ENCODE peak calls at places on chromosomes 13 and 19, in six cellular contexts. R is stimulated activated CD4-positive, alpha-beta T cell treated with anti-CD3 and anti-CD28 coated beads, TNF-alpha, amount 100 ng/mL, for 48 hours; S is Ammon's horn; K is GM10248; T is activated CD4-positive, alpha-beta memory T cell treated with anti-CD3 and anti-CD28 coated beads for 36 hours; D is NCI-H1417. F is an unnamed sample.

GRCh38 chr19:33134571-33135041 is 2.7 kb downstream of the WDR88 start:
- DNase-seq in R (peak; percentile 74), S (no peak), K (peak; percentile 69), T (peak; percentile 76), D (no peak), F (no peak)

GRCh38 chr13:93716623-93717022 is 490.0 kb downstream of the GPC6 start:
- DNase-seq in R (no peak), S (no peak), K (no peak), T (no peak), D (no peak), F (no peak)

GRCh38 chr19:38647966-38648788 is 728 bp downstream of the ACTN4 start:
- DNase-seq in R (no peak), S (no peak), K (no peak), T (no peak), D (no peak), F (no peak)

GRCh38 chr19:41988947-41989346 is 5.1 kb downstream of the ATP1A3 start:
- DNase-seq in R (no peak), S (no peak), K (no peak), T (no peak), D (no peak), F (no peak)

GRCh38 chr19:1401138-1401888 is at the start of gene GAMT:
- DNase-seq in R (peak; percentile 64), S (no peak), K (peak; percentile 88), T (peak; percentile 61), D (peak; percentile 71), F (no peak)

GRCh38 chr13:46168341-46168740 is 13.6 kb downstream of the LCP1 start:
- DNase-seq in R (no peak), S (no peak), K (no peak), T (peak; percentile 83), D (no peak), F (no peak)

GRCh38 chr19:47652285-47652684 is 43.4 kb downstream of the BICRA start:
- DNase-seq in R (no peak), S (no peak), K (no peak), T (no peak), D (no peak), F (no peak)

GRCh38 chr13:44340508-44340907 is 33.1 kb upstream of the SERP2 start:
- DNase-seq in R (no peak), S (no peak), K (no peak), T (no peak), D (no peak), F (no peak)

GRCh38 chr19:48354332-48354992 is 9.3 kb downstream of the TMEM143 start:
- DNase-seq in R (no peak), S (no peak), K (no peak), T (no peak), D (no peak), F (peak; percentile 26)

GRCh38 chr19:14916848-14917247 is 24.4 kb upstream of the OR7C2 start:
- DNase-seq in R (no peak), S (no peak), K (no peak), T (no peak), D (no peak), F (no peak)

GRCh38 chr19:33302974-33303790 is 848 bp upstream of the CEBPA start:
- DNase-seq in R (no peak), S (peak; percentile 6), K (no peak), T (peak; percentile 18), D (peak; percentile 10), F (peak; percentile 47)

F was measured in adrenal gland.